ENCODE peak calls at places on chromosomes 13 and 19, in ten cellular contexts. Q, A, G, C, L, E, M, T, F and X are unnamed samples. For H3K36me3, the result is how much of the 10 kb centered on the place peaks cover.

GRCh38 chr19:53823380-53824120 is 564 bp downstream of the NLRP12 start:
- DNase-seq in Q (no peak), A (no peak), G (no peak), C (no peak), L (peak), E (no peak), M (no peak), T (no peak), F (no peak), X (no peak)

GRCh38 chr13:30551194-30551593 is 66.5 kb upstream of the USPL1 start:
- DNase-seq in Q (no peak), A (no peak), G (no peak), C (no peak), L (peak), E (no peak), M (peak), T (peak), F (no peak), X (no peak)

GRCh38 chr19:49272204-49272603 is 52.8 kb downstream of the SLC6A16 start:
- DNase-seq in Q (no peak), A (peak), G (no peak), C (no peak), L (peak), E (no peak), M (peak), T (no peak), F (no peak), X (no peak)

GRCh38 chr19:55830656-55831055 is 1.1 kb downstream of the NLRP11 start:
- DNase-seq in Q (no peak), A (no peak), G (no peak), C (no peak), L (no peak), E (no peak), M (no peak), T (no peak), F (no peak), X (no peak)

GRCh38 chr13:79450110-79450509 is 30.8 kb upstream of the NDFIP2 start:
- DNase-seq in Q (no peak), A (no peak), G (no peak), C (no peak), L (no peak), E (no peak), M (no peak), T (no peak), F (no peak), X (no peak)

GRCh38 chr13:35471466-35472307 is 4.8 kb downstream of the MAB21L1 start:
- DNase-seq in Q (no peak), A (no peak), G (no peak), C (no peak), L (no peak), E (no peak), M (peak), T (peak), F (no peak), X (no peak)

GRCh38 chr19:22261596-22261995 is 24.6 kb upstream of the ZNF729 start:
- DNase-seq in Q (no peak), A (no peak), G (no peak), C (no peak), L (no peak), E (no peak), M (no peak), T (no peak), F (no peak), X (no peak)

GRCh38 chr19:29851769-29852521 is 40.2 kb downstream of the CCNE1 start:
- DNase-seq in Q (no peak), A (no peak), G (no peak), C (no peak), L (no peak), E (no peak), M (no peak), T (no peak), F (no peak), X (peak)

GRCh38 chr19:55603581-55604292 is 1.7 kb upstream of the ZNF865 start:
- DNase-seq in Q (no peak), A (no peak), G (no peak), C (no peak), L (no peak), E (no peak), M (no peak), T (peak), F (no peak), X (no peak)

GRCh38 chr19:34181111-34181864 is 9.0 kb downstream of the LSM14A start:
- DNase-seq in Q (no peak), A (no peak), G (no peak), C (no peak), L (peak), E (no peak), M (no peak), T (no peak), F (no peak), X (no peak)

GRCh38 chr13:74298912-74299311 is 164.7 kb upstream of the KLF12 start:
- DNase-seq in Q (no peak), A (no peak), G (no peak), C (no peak), L (no peak), E (no peak), M (no peak), T (no peak), F (no peak), X (no peak)

GRCh38 chr13:25608181-25608580 is 236.4 kb downstream of the ATP8A2 start:
- DNase-seq in Q (no peak), A (no peak), G (no peak), C (no peak), L (no peak), E (no peak), M (peak), T (no peak), F (no peak), X (no peak)

GRCh38 chr13:102707465-102707864 is 12.6 kb upstream of the METTL21C start:
- DNase-seq in Q (no peak), A (peak), G (no peak), C (no peak), L (peak), E (no peak), M (peak), T (no peak), F (no peak), X (no peak)

GRCh38 chr19:20273951-20274578 is 107.1 kb downstream of the ZNF486 start:
- DNase-seq in Q (no peak), A (no peak), G (no peak), C (no peak), L (no peak), E (no peak), M (no peak), T (no peak), F (no peak), X (no peak)

GRCh38 chr13:51995677-51996551 is 15.3 kb downstream of the ATP7B start:
- DNase-seq in Q (no peak), A (no peak), G (peak), C (no peak), L (no peak), E (no peak), M (no peak), T (no peak), F (no peak), X (no peak)

GRCh38 chr19:55373993-55374757 is 2.5 kb upstream of the TMEM190 start:
- DNase-seq in Q (no peak), A (no peak), G (no peak), C (no peak), L (no peak), E (no peak), M (peak), T (peak), F (no peak), X (no peak)

GRCh38 chr19:33395561-33396550 is 22.3 kb downstream of the CEBPG start:
- DNase-seq in Q (no peak), A (no peak), G (peak), C (peak), L (no peak), E (no peak), M (peak), T (peak), F (peak), X (no peak)

GRCh38 chr13:34620073-34620858 is 321.8 kb upstream of the NBEA start:
- DNase-seq in Q (no peak), A (no peak), G (no peak), C (no peak), L (no peak), E (no peak), M (no peak), T (no peak), F (no peak), X (no peak)

GRCh38 chr13:50401721-50402510 is 386.7 kb downstream of the KCNRG start:
- DNase-seq in Q (no peak), A (no peak), G (no peak), C (no peak), L (peak), E (no peak), M (peak), T (no peak), F (no peak), X (no peak)

GRCh38 chr13:77563110-77563509 is 27.6 kb downstream of the SCEL start:
- DNase-seq in Q (no peak), A (no peak), G (no peak), C (no peak), L (peak), E (no peak), M (peak), T (no peak), F (no peak), X (no peak)

GRCh38 chr13:80131204-80131603 is 209.7 kb downstream of the SPRY2 start:
- DNase-seq in Q (peak), A (no peak), G (peak), C (peak), L (peak), E (no peak), M (peak), T (no peak), F (peak), X (no peak)

GRCh38 chr13:95073826-95074345 is 227.4 kb downstream of the ABCC4 start:
- DNase-seq in Q (no peak), A (no peak), G (no peak), C (no peak), L (no peak), E (no peak), M (peak), T (no peak), F (no peak), X (no peak)

GRCh38 chr13:29905845-29906244 is 55.4 kb upstream of the UBL3 start:
- DNase-seq in Q (no peak), A (no peak), G (no peak), C (peak), L (peak), E (no peak), M (peak), T (no peak), F (peak), X (no peak)

GRCh38 chr19:49875801-49876421 is 1.2 kb downstream of the AKT1S1 start:
- DNase-seq in Q (no peak), A (no peak), G (peak), C (peak), L (peak), E (no peak), M (peak), T (peak), F (peak), X (no peak)

GRCh38 chr13:30892966-30893365 is 13.1 kb upstream of the MEDAG start:
- DNase-seq in Q (no peak), A (no peak), G (no peak), C (peak), L (peak), E (no peak), M (peak), T (peak), F (peak), X (no peak)

GRCh38 chr19:33804021-33804799 is 7.5 kb downstream of the KCTD15 start:
- DNase-seq in Q (no peak), A (no peak), G (peak), C (peak), L (peak), E (no peak), M (peak), T (no peak), F (peak), X (no peak)

GRCh38 chr19:55406091-55406868 is 1.3 kb downstream of the UBE2S start:
- DNase-seq in Q (no peak), A (no peak), G (no peak), C (no peak), L (no peak), E (no peak), M (peak), T (no peak), F (no peak), X (no peak)

GRCh38 chr13:42377640-42378382 is 105.9 kb downstream of the AKAP11 start:
- DNase-seq in Q (no peak), A (no peak), G (no peak), C (no peak), L (no peak), E (no peak), M (no peak), T (no peak), F (no peak), X (peak)

GRCh38 chr19:12983561-12984142 is 11.6 kb upstream of the NFIX start:
- DNase-seq in Q (no peak), A (no peak), G (peak), C (peak), L (peak), E (no peak), M (peak), T (peak), F (peak), X (peak)

GRCh38 chr13:105462981-105463380 is 1072.5 kb downstream of the EFNB2 start:
- DNase-seq in Q (no peak), A (no peak), G (no peak), C (no peak), L (peak), E (no peak), M (no peak), T (no peak), F (no peak), X (no peak)

GRCh38 chr19:18771328-18772242 is 19.5 kb downstream of the COMP start:
- DNase-seq in Q (no peak), A (no peak), G (no peak), C (no peak), L (peak), E (no peak), M (no peak), T (peak), F (no peak), X (no peak)

GRCh38 chr13:83634601-83635000 is 247.7 kb downstream of the SLITRK1 start:
- DNase-seq in Q (no peak), A (no peak), G (no peak), C (no peak), L (no peak), E (no peak), M (no peak), T (no peak), F (no peak), X (no peak)

DNA sequence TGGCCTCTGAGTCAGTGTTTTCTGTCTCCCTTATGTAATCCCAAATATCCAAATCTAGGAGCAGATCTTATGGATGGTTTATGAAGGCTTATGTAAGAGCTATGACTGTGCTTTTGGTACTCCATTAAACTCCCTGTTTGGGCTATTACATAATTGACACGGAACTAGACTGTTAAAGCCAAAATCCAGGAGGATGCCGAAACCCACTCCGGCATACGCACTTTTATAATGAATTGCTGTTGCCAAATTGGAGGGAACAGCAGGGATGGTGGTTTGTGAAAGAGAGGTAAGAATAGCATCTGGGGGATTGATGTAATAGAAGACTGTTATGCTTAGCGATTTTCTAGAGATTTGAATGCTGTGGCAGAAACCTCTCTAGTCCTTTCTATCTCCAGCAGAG is 2.0 kb downstream of the MTUS2 start:
- DNase-seq in Q (no peak), A (no peak), G (no peak), C (no peak), L (no peak), E (no peak), M (no peak), T (no peak), F (no peak), X (no peak)
- H3K4me3 ChIP-seq in Q (peak), A (no peak), G (no peak), C (peak), L (no peak), E (no peak), M (no peak), T (no peak), F (no peak), X (no peak)

GRCh38 chr19:6414793-6415591 is 9.6 kb downstream of the KHSRP start:
- DNase-seq in Q (no peak), A (no peak), G (no peak), C (no peak), L (no peak), E (no peak), M (no peak), T (peak), F (no peak), X (no peak)
- H3K36me3 ChIP-seq in Q (half or more), A (under half), G (half or more), C (under half), L (half or more), E (half or more), M (under half), T (under half), F (half or more), X (under half)

DNA sequence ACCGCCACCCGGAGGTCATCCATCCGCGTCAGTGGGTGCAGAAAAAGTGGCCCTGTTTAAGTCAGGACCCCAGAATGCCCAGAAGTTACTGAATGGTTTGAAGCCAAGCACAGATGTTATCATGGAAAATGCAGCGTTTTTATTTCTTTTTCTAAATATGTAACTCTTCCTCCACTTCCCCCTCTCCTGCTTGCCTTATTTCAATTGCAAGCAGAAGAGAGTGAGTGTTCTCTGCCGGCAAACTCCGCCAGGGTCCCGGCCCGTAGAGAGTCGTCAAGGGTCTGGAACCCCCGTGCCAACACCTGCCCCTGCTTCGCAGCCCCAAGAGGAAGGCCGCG is 913 bp upstream of the PDX1 start:
- DNase-seq in Q (no peak), A (no peak), G (no peak), C (no peak), L (no peak), E (no peak), M (no peak), T (peak), F (no peak), X (no peak)
- H3K4me3 ChIP-seq in Q (no peak), A (no peak), G (no peak), C (no peak), L (no peak), E (no peak), M (no peak), T (no peak), F (no peak), X (no peak)

DNA sequence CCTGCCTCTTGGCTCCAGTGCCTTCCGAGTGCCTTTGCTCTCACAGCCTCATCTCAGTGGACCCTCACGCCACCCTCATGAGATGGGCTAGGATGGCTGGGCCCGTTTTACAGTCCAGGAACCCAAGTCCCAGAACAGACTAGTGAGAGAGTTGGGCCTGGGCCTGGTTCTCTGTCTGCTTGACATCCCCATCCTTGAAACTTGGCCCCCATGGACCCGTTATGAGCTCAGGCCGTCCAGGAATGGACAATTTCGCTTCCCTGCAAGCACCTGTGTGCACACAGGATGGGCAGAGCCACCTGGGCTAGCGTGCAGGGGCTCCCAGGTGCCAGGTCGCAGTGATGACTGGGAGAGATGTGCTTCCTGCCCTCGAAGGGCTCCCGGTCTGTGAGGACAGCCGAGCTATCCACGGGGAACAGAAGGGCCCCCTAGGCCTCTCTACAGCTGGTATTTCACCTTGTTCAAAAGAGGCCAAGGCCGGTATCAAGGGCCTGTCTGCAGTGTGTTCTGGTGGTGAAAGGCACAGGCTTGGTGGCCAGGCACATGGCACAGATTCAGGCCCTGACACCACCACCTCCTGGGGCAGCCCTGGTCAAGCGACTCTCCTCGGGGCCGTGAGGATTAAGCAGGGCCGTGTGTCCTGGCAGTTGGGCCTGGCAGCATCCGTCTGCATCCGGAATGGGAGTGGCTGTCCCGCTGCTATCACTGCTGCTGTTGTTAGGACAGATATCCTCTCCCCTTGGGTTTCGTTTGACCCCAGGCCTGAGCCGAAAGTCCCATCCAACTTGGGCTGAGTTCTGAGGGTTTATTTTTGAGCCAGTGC is 38.9 kb downstream of the CAPN12 start:
- DNase-seq in Q (no peak), A (no peak), G (peak), C (no peak), L (no peak), E (no peak), M (no peak), T (no peak), F (no peak), X (no peak)
- H3K36me3 ChIP-seq in Q (half or more), A (under half), G (half or more), C (under half), L (half or more), E (half or more), M (half or more), T (half or more), F (half or more), X (half or more)

GRCh38 chr13:48304132-48304876 is 753 bp downstream of the RB1 start:
- DNase-seq in Q (no peak), A (peak), G (peak), C (peak), L (peak), E (no peak), M (peak), T (peak), F (peak), X (peak)
- H3K4me3 ChIP-seq in Q (peak), A (peak), G (peak), C (peak), L (peak), E (peak), M (peak), T (peak), F (peak), X (peak)

GRCh38 chr13:113232208-113233003 is 23.0 kb downstream of the CUL4A start:
- DNase-seq in Q (no peak), A (no peak), G (no peak), C (no peak), L (no peak), E (no peak), M (no peak), T (no peak), F (no peak), X (no peak)
- H3K36me3 ChIP-seq in Q (under half), A (under half), G (half or more), C (under half), L (under half), E (half or more), M (under half), T (under half), F (half or more), X (under half)

GRCh38 chr19:36891768-36892357 is 24.2 kb downstream of the ZNF829 start:
- DNase-seq in Q (no peak), A (no peak), G (no peak), C (no peak), L (no peak), E (no peak), M (peak), T (no peak), F (no peak), X (no peak)
- H3K4me3 ChIP-seq in Q (peak), A (no peak), G (no peak), C (no peak), L (no peak), E (no peak), M (peak), T (no peak), F (no peak), X (no peak)

GRCh38 chr19:1974381-1975066 is 33.6 kb downstream of the CSNK1G2 start:
- DNase-seq in Q (no peak), A (no peak), G (no peak), C (no peak), L (no peak), E (no peak), M (no peak), T (no peak), F (no peak), X (no peak)

GRCh38 chr19:1979017-1979416 is 36.5 kb downstream of the BTBD2 start:
- DNase-seq in Q (no peak), A (no peak), G (no peak), C (no peak), L (no peak), E (no peak), M (no peak), T (no peak), F (no peak), X (no peak)

GRCh38 chr19:1977116-1977515 is 36.1 kb downstream of the CSNK1G2 start:
- DNase-seq in Q (no peak), A (no peak), G (no peak), C (no peak), L (no peak), E (no peak), M (no peak), T (no peak), F (no peak), X (no peak)

GRCh38 chr19:1978346-1978894 is 37.1 kb downstream of the BTBD2 start:
- DNase-seq in Q (no peak), A (no peak), G (no peak), C (no peak), L (no peak), E (no peak), M (no peak), T (no peak), F (no peak), X (no peak)

DNA sequence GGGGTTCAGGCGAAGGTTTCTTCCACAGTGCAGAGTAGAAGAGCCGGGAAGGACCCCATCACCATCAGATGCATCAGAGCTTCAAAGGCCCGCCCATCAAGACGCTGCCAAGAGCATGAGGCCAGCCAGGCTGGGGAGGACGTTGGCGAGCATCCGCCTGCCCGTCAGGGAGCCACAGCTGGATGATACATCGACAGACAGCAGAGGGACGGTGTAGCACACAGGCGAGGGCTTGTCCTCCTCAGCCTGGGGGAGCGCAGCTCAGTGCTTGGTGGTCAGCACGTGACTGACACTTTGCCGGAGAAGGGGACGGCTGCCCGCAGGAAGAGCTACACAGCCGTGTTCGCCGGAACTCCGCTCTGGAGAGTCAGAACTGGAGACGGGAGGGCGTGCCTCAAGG is 34.1 kb downstream of the CSNK1G2 start:
- DNase-seq in Q (no peak), A (no peak), G (no peak), C (no peak), L (no peak), E (no peak), M (peak), T (no peak), F (no peak), X (no peak)
- H3K36me3 ChIP-seq in Q (under half), A (under half), G (under half), C (under half), L (under half), E (half or more), M (under half), T (under half), F (under half), X (under half)